ENCODE peak calls at places on chromosomes 4 and X, in ten cellular contexts. A is ACHN; Z is AG08396; R is Karpas-422; E is ELR; C is adipocyte; N is activated CD4-positive, alpha-beta memory T cell treated with anti-CD3 and anti-CD28 coated beads, Interleukin-2, amount 10 ng/mL, durations not matched to agents 7 days and 5 days; H is amniotic epithelial cell; X is epithelial cell of esophagus; I is tibial nerve. T is an unnamed sample.

GRCh38 chr4:58265734-58266133 is 1155.5 kb upstream of the IGFBP7 start:
- DNase-seq in A (no peak), Z (no peak), R (no peak), E (no peak), C (no peak), N (no peak), H (no peak), X (no peak), I (no peak), T (no peak)

GRCh38 chrX:110853610-110854009 is 58.0 kb upstream of the CHRDL1 start:
- DNase-seq in A (no peak), Z (peak; percentile 18), R (peak; percentile 52), E (peak; percentile 53), C (peak; percentile 27), N (no peak), H (peak; percentile 2), X (peak; percentile 35), I (peak; percentile 12), T (no peak)

GRCh38 chr4:153781717-153782416 is 7.0 kb downstream of the SFRP2 start:
- DNase-seq in A (no peak), Z (no peak), R (peak; percentile 59), E (no peak), C (peak; percentile 95), N (no peak), H (no peak), X (peak; percentile 60), I (no peak), T (no peak)

GRCh38 chr4:38560340-38560739 is 103.7 kb upstream of the KLF3 start:
- DNase-seq in A (no peak), Z (no peak), R (no peak), E (no peak), C (no peak), N (no peak), H (no peak), X (no peak), I (no peak), T (no peak)

GRCh38 chr4:185559913-185560281 is 24.6 kb upstream of the PDLIM3 start:
- DNase-seq in A (peak; percentile 10), Z (no peak), R (no peak), E (peak; percentile 43), C (peak; percentile 13), N (no peak), H (peak; percentile 83), X (peak; percentile 91), I (no peak), T (no peak)

GRCh38 chr4:69697536-69697935 is 44.5 kb upstream of the UGT2A1 start:
- DNase-seq in A (no peak), Z (no peak), R (no peak), E (no peak), C (no peak), N (no peak), H (no peak), X (peak; percentile 52), I (no peak), T (no peak)

GRCh38 chrX:110852180-110852579 is 56.6 kb upstream of the CHRDL1 start:
- DNase-seq in A (peak; percentile 27), Z (peak; percentile 12), R (peak; percentile 72), E (peak; percentile 53), C (peak; percentile 49), N (peak; percentile 15), H (peak; percentile 6), X (peak; percentile 5), I (no peak), T (no peak)

GRCh38 chr4:92600638-92601037 is 296.9 kb downstream of the GRID2 start:
- DNase-seq in A (peak; percentile 2), Z (no peak), R (no peak), E (no peak), C (no peak), N (no peak), H (no peak), X (no peak), I (no peak), T (no peak)

GRCh38 chr4:127709456-127709855 is 20.7 kb upstream of the SLC25A31 start:
- DNase-seq in A (no peak), Z (no peak), R (no peak), E (no peak), C (no peak), N (no peak), H (no peak), X (peak; percentile 78), I (no peak), T (no peak)

GRCh38 chrX:7145454-7145853 is 2.1 kb upstream of the STS start:
- DNase-seq in A (no peak), Z (no peak), R (no peak), E (no peak), C (no peak), N (no peak), H (no peak), X (peak; percentile 25), I (no peak), T (no peak)

GRCh38 chrX:20454117-20454516 is 187.4 kb upstream of the RPS6KA3 start:
- DNase-seq in A (no peak), Z (peak; percentile 4), R (no peak), E (peak; percentile 68), C (no peak), N (no peak), H (no peak), X (peak; percentile 1), I (no peak), T (no peak)

GRCh38 chrX:121122332-121122731 is 74.9 kb downstream of the GLUD2 start:
- DNase-seq in A (no peak), Z (no peak), R (no peak), E (peak; percentile 1), C (no peak), N (no peak), H (no peak), X (no peak), I (no peak), T (no peak)

GRCh38 chrX:3697701-3698279 is 15.7 kb downstream of the PRKX start:
- DNase-seq in A (peak; percentile 58), Z (no peak), R (no peak), E (no peak), C (peak; percentile 58), N (no peak), H (no peak), X (peak; percentile 77), I (peak; percentile 40), T (no peak)

GRCh38 chrX:15493118-15494082 is at the start of gene PIR:
- DNase-seq in A (peak; percentile 81), Z (peak; percentile 90), R (no peak), E (peak; percentile 85), C (peak; percentile 91), N (peak; percentile 65), H (peak; percentile 68), X (peak; percentile 86), I (peak; percentile 67), T (peak; percentile 27)

GRCh38 chrX:110156167-110156754 is 153.3 kb downstream of the TMEM164 start:
- DNase-seq in A (peak; percentile 12), Z (no peak), R (peak; percentile 66), E (peak; percentile 49), C (peak; percentile 62), N (no peak), H (no peak), X (no peak), I (no peak), T (no peak)